ENCODE peak calls at places on chromosomes 13 and 19, in six cellular contexts. Q is upper lobe of left lung, V is IMR-90, X is endodermal cell, M is AG04449, Y is RWPE2. U is an unnamed sample.

GRCh38 chr19:9498183-9498902 is at the start of gene ZNF560:
- DNase-seq in Q (peak; percentile 61), V (peak; percentile 12), Y (peak; percentile 55), M (no peak), X (peak; percentile 55), U (peak; percentile 67)

GRCh38 chr13:77717508-77717907 is 20.0 kb downstream of the SLAIN1 start:
- DNase-seq in V (no peak), X (no peak), Q (no peak), Y (no peak), M (no peak), U (no peak)

GRCh38 chr13:67258482-67258881 is 28.3 kb upstream of the PCDH9 start:
- DNase-seq in Y (no peak), V (no peak), M (no peak), Q (no peak), X (peak; percentile 57), U (peak; percentile 11)

GRCh38 chr13:94481966-94482365 is 2.5 kb upstream of the DCT start:
- DNase-seq in M (no peak), Q (no peak), X (no peak), V (peak; percentile 66), Y (no peak), U (peak; percentile 65)

GRCh38 chr19:55082023-55082851 is 6.6 kb downstream of the EPS8L1 start:
- DNase-seq in V (peak; percentile 42), Y (no peak), M (no peak), Q (peak; percentile 89), X (peak; percentile 93), U (peak; percentile 54)

GRCh38 chr19:47272448-47273312 is 2.0 kb upstream of the INAFM1 start:
- DNase-seq in Q (no peak), X (peak; percentile 72), Y (no peak), V (no peak), M (no peak), U (no peak)

GRCh38 chr19:55253842-55254624 is 4.8 kb downstream of the PPP6R1 start:
- DNase-seq in Q (no peak), X (no peak), V (no peak), Y (no peak), M (no peak), U (no peak)

GRCh38 chr19:39969266-39969665 is 1.7 kb upstream of the PSMC4 start:
- DNase-seq in M (no peak), Q (no peak), V (peak; percentile 35), X (no peak), Y (no peak), U (no peak)

GRCh38 chr13:34817246-34817645 is 124.8 kb upstream of the NBEA start:
- DNase-seq in Y (no peak), Q (no peak), M (no peak), V (no peak), X (no peak), U (no peak)

GRCh38 chr13:25752957-25753540 is 298.8 kb downstream of the SHISA2 start:
- DNase-seq in V (peak; percentile 36), Q (no peak), X (no peak), M (no peak), Y (no peak), U (peak; percentile 91)

DNA sequence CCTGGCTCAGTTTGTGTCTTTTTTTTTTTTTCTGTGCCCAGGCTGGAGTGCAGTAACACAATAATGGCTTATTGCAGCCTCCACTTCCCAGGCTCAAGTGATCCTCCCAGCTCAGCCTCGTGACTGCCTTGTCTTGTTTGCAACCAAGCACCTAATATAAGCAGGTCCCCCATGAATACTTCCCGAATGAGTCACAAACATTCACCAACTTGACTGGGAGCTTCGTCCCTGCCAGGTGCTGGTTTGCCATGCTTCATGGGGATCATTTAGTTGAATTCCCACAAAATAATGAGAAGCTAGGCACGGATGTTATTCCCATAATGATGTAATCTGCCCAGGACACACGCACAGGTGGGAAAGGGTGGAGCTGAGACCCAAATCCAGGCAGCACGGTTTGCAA is 176.5 kb downstream of the CACNA1A start:
- DNase-seq in M (no peak), Q (no peak), X (no peak), V (peak; percentile 31), Y (no peak), U (no peak)
- TF ChIP-seq CTCF in M (no peak), Q (no peak), X (no peak), V (no peak), Y (no peak), U (no peak)

DNA sequence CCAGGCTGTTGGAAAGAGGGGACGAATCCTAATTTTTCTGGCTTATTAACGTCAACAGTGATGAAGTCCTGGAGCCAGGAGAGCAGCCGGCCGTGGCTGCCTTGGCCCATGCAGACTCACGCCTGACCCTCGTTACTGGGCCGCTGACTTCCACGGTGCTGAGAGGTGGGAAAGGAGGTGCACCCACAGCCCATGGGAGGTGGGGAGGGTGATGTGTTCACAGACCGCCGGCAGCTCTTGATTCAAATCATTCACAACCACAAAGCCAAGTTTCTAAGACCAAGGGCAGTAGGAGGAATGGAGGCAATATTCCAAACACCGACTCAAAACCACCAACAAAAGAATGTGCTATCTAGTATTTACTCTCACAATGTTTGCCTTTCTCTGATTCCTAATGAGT is 24.3 kb downstream of the COL4A2 start:
- DNase-seq in M (no peak), Q (no peak), Y (no peak), V (peak; percentile 69), X (no peak), U (no peak)
- H3K4me3 ChIP-seq in M (no peak overlapping the region), Q (no peak overlapping the region), Y (no peak overlapping the region), V (no peak overlapping the region), X (no peak overlapping the region), U (no peak overlapping the region)

DNA sequence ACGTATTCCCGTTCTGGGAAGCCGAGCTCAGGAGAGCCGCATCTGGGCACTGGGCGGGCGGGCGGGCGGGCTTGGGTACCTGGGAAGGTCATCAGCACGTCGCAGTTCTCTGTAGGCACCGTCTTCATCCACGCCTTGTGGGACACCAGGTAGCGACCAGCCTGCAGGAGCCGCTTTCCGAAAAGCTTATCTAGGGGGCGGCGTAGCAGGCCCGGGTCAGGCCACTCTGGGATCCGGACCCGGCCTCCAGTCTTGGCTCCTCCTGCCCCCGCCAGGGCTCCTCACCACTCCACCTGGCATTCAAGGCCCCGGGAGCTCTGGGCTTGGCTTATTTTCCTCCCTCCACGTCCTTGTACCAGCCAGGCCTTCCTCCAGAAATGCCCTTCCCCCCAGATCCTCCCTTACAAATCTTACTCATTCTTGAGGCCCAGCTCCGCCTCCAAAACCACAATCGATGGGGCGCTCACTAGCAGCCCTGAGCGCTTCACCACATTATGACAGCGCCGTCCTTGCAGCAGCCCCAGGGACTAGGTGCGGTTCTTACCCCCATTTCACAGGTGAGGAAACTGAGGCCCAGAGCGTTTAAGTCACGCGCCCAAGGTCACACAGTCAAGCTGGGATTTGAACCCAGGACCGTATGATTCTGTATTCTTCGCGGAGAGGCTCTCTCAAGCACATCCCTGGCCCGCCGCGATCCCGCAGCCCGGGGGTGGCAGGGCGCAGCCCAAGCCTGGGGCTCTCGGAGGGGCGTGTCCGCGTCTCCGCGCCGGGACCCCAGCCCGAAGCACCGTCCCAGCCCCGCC is 843 bp downstream of the ANO8 start:
- DNase-seq in X (peak; percentile 81), Q (peak; percentile 48), M (no peak), Y (peak; percentile 77), V (peak; percentile 80), U (peak; percentile 70)
- TF ChIP-seq CTCF in X (peak; percentile 19), Q (no peak), M (no peak), Y (no peak), V (no peak), U (no peak)

DNA sequence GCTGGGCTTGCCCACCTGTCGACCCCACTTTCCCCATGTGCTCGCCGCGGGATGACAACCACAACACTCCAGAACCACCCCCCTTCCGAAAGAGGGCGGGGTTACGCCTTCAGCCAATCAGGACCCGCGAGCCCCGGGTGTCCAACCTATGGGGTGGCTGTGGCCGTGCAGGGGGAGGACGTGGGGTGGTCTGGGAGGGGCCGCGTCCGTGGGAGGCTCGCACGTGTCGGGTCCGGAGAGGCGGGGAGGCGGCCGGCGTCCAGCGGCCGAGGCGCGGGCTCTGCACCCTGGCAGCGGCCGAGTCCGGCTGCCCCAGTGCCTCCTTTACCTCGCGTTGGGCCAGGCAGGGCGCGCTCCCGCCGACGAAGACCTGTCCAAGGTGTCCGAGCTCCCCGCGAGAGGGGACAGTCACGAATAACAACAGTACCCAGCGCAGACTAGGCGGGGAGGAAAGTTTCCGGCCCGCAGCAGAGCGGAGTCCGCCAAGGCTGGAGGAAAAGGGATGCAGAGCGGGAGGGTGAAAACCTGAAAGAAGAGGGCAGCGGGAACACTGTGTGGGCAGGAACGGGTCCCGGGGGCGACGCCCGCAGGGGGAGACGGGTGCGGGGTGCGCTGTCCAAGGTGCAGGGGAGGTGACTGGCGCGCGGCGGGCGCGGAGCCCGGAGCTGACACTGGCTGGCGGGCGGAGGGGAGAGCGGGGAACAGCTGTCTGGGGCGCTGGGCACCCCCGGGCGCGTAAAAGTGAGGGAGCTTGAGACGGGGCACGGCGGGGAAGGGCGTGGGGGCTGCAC is 896 bp downstream of the ENOX1 start:
- DNase-seq in Q (peak; percentile 89), Y (peak; percentile 63), V (peak; percentile 63), X (peak; percentile 88), M (no peak), U (peak; percentile 81)
- H3K4me3 ChIP-seq in Q (peak overlapping the region; percentile 61), Y (peak overlapping the region; percentile 39), V (peak overlapping the region; percentile 52), X (peak overlapping the region; percentile 75), M (peak overlapping the region; percentile 72), U (peak overlapping the region; percentile 70)